ENCODE peak calls at places on chromosomes 5 and 9, in seven cellular contexts. C is PC-9, J is suprapubic skin, X is A549, Q is fibroblast of lung, Y is Panc1, B is uterus. H is an unnamed sample.
A peak's percentile ranks its signal among the peaks of the same experiment; 100 is the strongest.

GRCh38 chr5:151162794-151163193 is 5.2 kb upstream of the ANXA6 start:
- DNase-seq in B (no peak), X (no peak), J (no peak), Y (no peak), Q (peak; percentile 37), C (no peak), H (no peak)

GRCh38 chr5:132883261-132883834 is 9.9 kb downstream of the LEAP2 start:
- DNase-seq in J (no peak), Y (no peak), C (peak; percentile 18), X (peak; percentile 60), B (no peak), Q (peak; percentile 75), H (no peak)

GRCh38 chr5:145787996-145788395 is 47.1 kb downstream of the PRELID2 start:
- DNase-seq in X (no peak), Y (no peak), J (no peak), B (no peak), Q (no peak), C (no peak), H (no peak)

GRCh38 chr5:5751987-5752386 is 329.5 kb downstream of the ICE1 start:
- DNase-seq in C (no peak), X (no peak), Q (no peak), Y (no peak), B (no peak), J (no peak), H (no peak)

GRCh38 chr5:83547889-83548288 is 76.3 kb downstream of the VCAN start:
- DNase-seq in C (no peak), Q (no peak), B (no peak), Y (no peak), J (no peak), X (no peak), H (no peak)

GRCh38 chr5:177455036-177455660 is 8.5 kb downstream of the PRR7 start:
- DNase-seq in Y (peak; percentile 48), B (peak; percentile 80), X (peak; percentile 84), C (peak; percentile 92), J (no peak), Q (peak; percentile 54), H (no peak)

GRCh38 chr9:97769208-97769607 is 72.1 kb upstream of the XPA start:
- DNase-seq in X (no peak), Y (no peak), J (no peak), B (no peak), Q (no peak), C (no peak), H (no peak)

GRCh38 chr9:136409557-136410455 is 608 bp downstream of the ENTR1 start:
- DNase-seq in Y (no peak), X (peak; percentile 57), J (no peak), C (peak; percentile 46), B (no peak), Q (peak; percentile 17), H (no peak)

GRCh38 chr5:72282878-72283277 is 37.2 kb downstream of the MRPS27 start:
- DNase-seq in Y (no peak), C (no peak), B (no peak), J (no peak), X (no peak), Q (peak; percentile 76), H (no peak)

GRCh38 chr9:21381752-21382339 is 3.4 kb downstream of the IFNA2 start:
- DNase-seq in C (no peak), Y (no peak), Q (no peak), B (no peak), X (no peak), J (no peak), H (no peak)

GRCh38 chr9:86939311-86939710 is 8.0 kb downstream of the GAS1 start:
- DNase-seq in J (no peak), Y (no peak), C (no peak), B (no peak), Q (no peak), X (no peak), H (no peak)

GRCh38 chr5:139461698-139462097 is 845 bp downstream of the ECSCR start:
- DNase-seq in J (no peak), X (no peak), B (no peak), Q (peak; percentile 42), C (no peak), Y (no peak), H (no peak)

GRCh38 chr5:32520995-32521394 is 64.4 kb upstream of the SUB1 start:
- DNase-seq in Y (no peak), Q (peak; percentile 76), J (no peak), B (no peak), C (no peak), X (no peak), H (no peak)

GRCh38 chr5:173329370-173330150 is 1.3 kb upstream of the STC2 start:
- DNase-seq in B (no peak), C (peak; percentile 78), J (peak; percentile 69), X (no peak), Q (no peak), Y (no peak), H (no peak)

GRCh38 chr9:89410709-89411111 is 87.2 kb downstream of the SEMA4D start:
- DNase-seq in C (no peak), X (no peak), B (no peak), Q (no peak), J (no peak), Y (no peak), H (no peak)

GRCh38 chr9:129550199-129550839 is 70.6 kb downstream of the C9orf50 start:
- DNase-seq in B (peak; percentile 89), Y (no peak), J (no peak), Q (peak; percentile 77), C (peak; percentile 58), X (peak; percentile 28), H (peak; percentile 90)

GRCh38 chr9:129464972-129465833 is 155.7 kb downstream of the C9orf50 start:
- DNase-seq in Y (no peak), X (no peak), B (peak; percentile 70), J (no peak), C (no peak), Q (peak; percentile 34), H (no peak)

GRCh38 chr5:1387059-1387755 is 42.3 kb upstream of the CLPTM1L start:
- DNase-seq in Q (no peak), B (no peak), X (no peak), Y (no peak), C (no peak), J (no peak), H (no peak)

GRCh38 chr9:123745933-123746332 is 184.0 kb downstream of the DENND1A start:
- DNase-seq in C (no peak), J (no peak), X (no peak), Y (no peak), Q (no peak), B (no peak), H (no peak)

DNA sequence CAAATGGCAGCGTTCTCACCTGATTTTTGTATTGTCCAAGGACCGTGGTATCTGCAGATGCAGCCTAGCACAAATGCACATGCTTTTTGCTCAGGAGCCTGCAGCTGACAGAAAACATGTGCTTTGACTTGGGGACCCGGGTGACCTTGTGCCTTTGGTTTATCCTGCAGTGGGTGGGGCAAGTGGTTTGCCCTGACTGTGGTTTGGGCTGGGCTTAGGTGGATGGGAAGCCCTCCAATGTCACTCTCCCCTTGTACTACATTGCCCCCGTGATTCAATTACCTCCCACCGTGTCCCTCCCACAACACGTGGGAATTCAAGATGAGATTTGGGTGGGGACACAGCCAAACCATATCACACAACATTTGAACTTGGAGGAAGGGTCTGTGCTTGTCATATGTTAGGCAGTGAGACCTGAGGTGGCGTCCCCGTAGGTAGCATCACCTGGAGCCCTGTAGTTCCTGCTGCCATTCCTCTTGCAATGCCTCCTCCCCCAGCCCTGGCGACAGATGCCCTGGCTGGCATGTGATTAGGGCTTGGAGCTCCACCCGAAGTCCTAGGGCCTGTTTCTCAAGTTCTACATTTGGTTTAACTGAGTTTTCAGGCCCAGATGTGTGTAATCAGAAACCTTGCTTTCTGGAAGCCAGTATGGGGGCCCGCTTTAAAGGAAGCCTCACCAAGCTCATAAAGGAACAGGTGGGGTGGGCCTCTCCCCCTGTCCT is 2.1 kb downstream of the ANKRD33B start:
- DNase-seq in Q (peak; percentile 39), X (no peak), Y (no peak), B (no peak), J (no peak), C (peak; percentile 65), H (no peak)
- H3K4me3 ChIP-seq in Q (peak overlapping the region; percentile 83), X (peak overlapping the region; percentile 89), Y (peak overlapping the region; percentile 70), B (peak overlapping the region; percentile 66), J (peak overlapping the region; percentile 81), C (peak overlapping the region; percentile 90), H (peak overlapping the region; percentile 80)

GRCh38 chr5:143006511-143006910 is 236.3 kb downstream of the ARHGAP26 start:
- DNase-seq in Y (no peak), C (no peak), X (no peak), B (no peak), Q (no peak), J (no peak), H (no peak)

GRCh38 chr5:143003328-143003636 is 233.1 kb downstream of the ARHGAP26 start:
- DNase-seq in Y (no peak), X (no peak), J (no peak), Q (no peak), B (no peak), C (no peak), H (no peak)

GRCh38 chr5:143004361-143004802 is 234.2 kb downstream of the ARHGAP26 start:
- DNase-seq in Q (no peak), B (no peak), Y (no peak), J (no peak), X (no peak), C (no peak), H (no peak)

GRCh38 chr5:143001764-143002351 is 231.7 kb downstream of the ARHGAP26 start:
- DNase-seq in Y (no peak), C (no peak), X (no peak), Q (peak; percentile 55), J (no peak), B (no peak), H (no peak)

GRCh38 chr5:143002459-143003327 is 232.5 kb downstream of the ARHGAP26 start:
- DNase-seq in C (no peak), Y (no peak), Q (peak; percentile 96), J (no peak), B (no peak), X (peak; percentile 55), H (no peak)
- TF ChIP-seq CTCF in C (peak; percentile 65), Y (peak; percentile 66), Q (peak; percentile 61), J (peak; percentile 47), B (peak; percentile 33), X (peak; percentile 56), H (no peak)

GRCh38 chr5:61330879-61331406 is 1.1 kb upstream of the ZSWIM6 start:
- DNase-seq in Y (no peak), B (peak; percentile 65), X (peak; percentile 70), J (no peak), Q (peak; percentile 78), C (peak; percentile 78), H (peak; percentile 83)

GRCh38 chr5:61330341-61330878 is 1.6 kb upstream of the ZSWIM6 start:
- DNase-seq in Q (peak; percentile 68), J (no peak), C (no peak), Y (no peak), B (peak; percentile 24), X (peak; percentile 59), H (peak; percentile 80)

GRCh38 chr5:61327761-61328753 is 4.0 kb upstream of the ZSWIM6 start:
- DNase-seq in J (no peak), B (no peak), X (peak; percentile 56), Y (no peak), Q (peak; percentile 96), C (no peak), H (no peak)

GRCh38 chr5:61328791-61329617 is 3.1 kb upstream of the ZSWIM6 start:
- DNase-seq in X (no peak), C (no peak), B (no peak), Q (peak; percentile 48), J (no peak), Y (no peak), H (no peak)

GRCh38 chr5:61329729-61330128 is 2.3 kb upstream of the ZSWIM6 start:
- DNase-seq in Q (peak; percentile 36), X (peak; percentile 21), C (no peak), Y (no peak), J (no peak), B (no peak), H (no peak)
- H3K27ac ChIP-seq in Q (peak overlapping the region; percentile 83), X (peak overlapping the region; percentile 88), C (peak overlapping the region; percentile 64), Y (no peak overlapping the region), J (peak overlapping the region; percentile 83), B (peak overlapping the region; percentile 95), H (peak overlapping the region; percentile 93)

GRCh38 chr9:14899815-14900193 is 10.4 kb downstream of the FREM1 start:
- DNase-seq in Q (no peak), B (peak; percentile 61), X (no peak), J (no peak), Y (no peak), C (no peak), H (no peak)
- H3K4me3 ChIP-seq in Q (no peak overlapping the region), B (no peak overlapping the region), X (no peak overlapping the region), J (no peak overlapping the region), Y (no peak overlapping the region), C (no peak overlapping the region), H (peak overlapping the region; percentile 44)